ENCODE peak calls at places on chromosomes 6 and 20, in six cellular contexts. R is AG04450; K is naive thymus-derived CD4-positive, alpha-beta T cell; E is HEK293T; N is naive thymus-derived CD8-positive, alpha-beta T cell; Z is GM04503. L is an unnamed sample.

GRCh38 chr20:25580711-25581110 is 4.6 kb downstream of the NINL start:
- DNase-seq in R (no peak), K (no peak), E (no peak), N (no peak), Z (no peak), L (no peak)

GRCh38 chr20:1631309-1632227 is 11.8 kb upstream of the SIRPB1 start:
- DNase-seq in R (no peak), K (no peak), E (no peak), N (no peak), Z (no peak), L (no peak)

GRCh38 chr6:31898200-31899011 is 908 bp upstream of the EHMT2 start:
- DNase-seq in R (no peak), K (no peak), E (peak), N (no peak), Z (no peak), L (no peak)

GRCh38 chr20:63122626-63123025 is 93.3 kb downstream of the YTHDF1 start:
- DNase-seq in R (no peak), K (no peak), E (no peak), N (no peak), Z (no peak), L (no peak)

GRCh38 chr20:32823737-32824588 is 4.2 kb downstream of the MAPRE1 start:
- DNase-seq in R (no peak), K (no peak), E (no peak), N (no peak), Z (no peak), L (no peak)

GRCh38 chr6:1418471-1419191 is 29.3 kb downstream of the FOXF2 start:
- DNase-seq in R (no peak), K (no peak), E (no peak), N (no peak), Z (no peak), L (no peak)

GRCh38 chr6:163711615-163712568 is 297.4 kb downstream of the QKI start:
- DNase-seq in R (no peak), K (no peak), E (no peak), N (no peak), Z (peak), L (no peak)

GRCh38 chr20:34240121-34240520 is 1.1 kb upstream of the ASIP start:
- DNase-seq in R (no peak), K (no peak), E (no peak), N (no peak), Z (no peak), L (no peak)

GRCh38 chr6:140203611-140204553 is 829.4 kb upstream of the CITED2 start:
- DNase-seq in R (peak), K (no peak), E (no peak), N (no peak), Z (peak), L (no peak)

GRCh38 chr20:63064745-63065711 is 58.3 kb upstream of the BHLHE23 start:
- DNase-seq in R (no peak), K (no peak), E (no peak), N (no peak), Z (no peak), L (no peak)

GRCh38 chr6:31368461-31368860 is 11.5 kb upstream of the HLA-B start:
- DNase-seq in R (no peak), K (no peak), E (no peak), N (no peak), Z (no peak), L (no peak)

GRCh38 chr6:170455335-170455979 is 97.7 kb downstream of the PSMB1 start:
- DNase-seq in R (no peak), K (no peak), E (no peak), N (no peak), Z (no peak), L (no peak)

GRCh38 chr6:7215140-7215539 is 97.9 kb downstream of the SSR1 start:
- DNase-seq in R (no peak), K (no peak), E (no peak), N (no peak), Z (no peak), L (no peak)

GRCh38 chr20:9514461-9515210 is at the start of gene LAMP5:
- DNase-seq in R (no peak), K (no peak), E (peak), N (no peak), Z (no peak), L (no peak)

GRCh38 chr6:6218246-6219085 is 102.0 kb downstream of the F13A1 start:
- DNase-seq in R (no peak), K (no peak), E (no peak), N (no peak), Z (peak), L (no peak)

GRCh38 chr20:59820204-59821041 is 113.0 kb downstream of the SYCP2 start:
- DNase-seq in R (no peak), K (no peak), E (no peak), N (no peak), Z (no peak), L (no peak)

GRCh38 chr6:25769983-25770382 is 15.4 kb downstream of the SLC17A4 start:
- DNase-seq in R (no peak), K (no peak), E (no peak), N (no peak), Z (peak), L (no peak)

GRCh38 chr6:118705799-118706481 is 54.5 kb upstream of the CEP85L start:
- DNase-seq in R (no peak), K (peak), E (no peak), N (no peak), Z (peak), L (peak)

GRCh38 chr20:19110285-19110684 is 102.2 kb upstream of the SLC24A3 start:
- DNase-seq in R (no peak), K (no peak), E (no peak), N (no peak), Z (no peak), L (no peak)

GRCh38 chr6:18330548-18331066 is 56.5 kb upstream of the RNF144B start:
- DNase-seq in R (no peak), K (no peak), E (no peak), N (no peak), Z (no peak), L (no peak)

GRCh38 chr6:6742535-6742934 is 154.0 kb downstream of the LY86 start:
- DNase-seq in R (no peak), K (no peak), E (no peak), N (no peak), Z (no peak), L (no peak)

GRCh38 chr6:38644951-38645350 is 5.2 kb upstream of the BTBD9 start:
- DNase-seq in R (no peak), K (no peak), E (no peak), N (no peak), Z (no peak), L (no peak)

GRCh38 chr6:3765415-3765814 is 13.9 kb upstream of the PXDC1 start:
- DNase-seq in R (no peak), K (no peak), E (no peak), N (no peak), Z (no peak), L (no peak)

GRCh38 chr6:128275681-128276080 is 244.7 kb downstream of the PTPRK start:
- DNase-seq in R (no peak), K (no peak), E (no peak), N (no peak), Z (no peak), L (no peak)

GRCh38 chr6:13079096-13079758 is 249.1 kb downstream of the TBC1D7 start:
- DNase-seq in R (no peak), K (no peak), E (no peak), N (no peak), Z (no peak), L (no peak)

GRCh38 chr20:61639200-61639599 is 387.1 kb downstream of the CDH4 start:
- DNase-seq in R (no peak), K (no peak), E (no peak), N (no peak), Z (peak), L (no peak)

GRCh38 chr6:139587469-139587868 is 213.0 kb upstream of the CITED2 start:
- DNase-seq in R (peak), K (no peak), E (no peak), N (no peak), Z (peak), L (peak)

GRCh38 chr20:52847739-52848359 is 124.3 kb upstream of the TSHZ2 start:
- DNase-seq in R (no peak), K (no peak), E (no peak), N (no peak), Z (no peak), L (no peak)

GRCh38 chr20:37179671-37180524 is 550 bp upstream of the MROH8 start:
- DNase-seq in R (no peak), K (no peak), E (no peak), N (no peak), Z (no peak), L (peak)

GRCh38 chr6:96604420-96604819 is 41.5 kb downstream of the FHL5 start:
- DNase-seq in R (no peak), K (no peak), E (no peak), N (no peak), Z (no peak), L (no peak)

GRCh38 chr6:44048277-44048676 is 79.0 kb downstream of the MRPL14 start:
- DNase-seq in R (no peak), K (no peak), E (no peak), N (no peak), Z (no peak), L (no peak)

GRCh38 chr6:166420351-166420750 is 37.6 kb upstream of the MPC1 start:
- DNase-seq in R (no peak), K (no peak), E (no peak), N (no peak), Z (no peak), L (no peak)

GRCh38 chr6:21752054-21752811 is 158.7 kb downstream of the SOX4 start:
- DNase-seq in R (no peak), K (no peak), E (no peak), N (no peak), Z (no peak), L (no peak)

GRCh38 chr20:64035066-64035932 is 683 bp upstream of the C20orf204 start:
- DNase-seq in R (no peak), K (peak), E (no peak), N (no peak), Z (no peak), L (no peak)

GRCh38 chr20:51385941-51386530 is 156.5 kb downstream of the NFATC2 start:
- DNase-seq in R (no peak), K (no peak), E (peak), N (no peak), Z (no peak), L (no peak)

L was measured in AG04449.